ENCODE peak calls at places on chromosomes 12 and 14, in four cellular contexts. E is left ventricle myocardium inferior, U is lower lobe of right lung, W is AG09309. R is an unnamed sample.

GRCh38 chr14:29321646-29322045 is 555.1 kb downstream of the FOXG1 start:
- DNase-seq in E (no peak), U (no peak), W (peak), R (peak)

GRCh38 chr12:48182659-48183058 is 785 bp upstream of the CCDC184 start:
- DNase-seq in U (no peak), E (no peak), W (no peak), R (no peak)

GRCh38 chr12:100956311-100956852 is 161.8 kb downstream of the ANO4 start:
- DNase-seq in E (no peak), U (no peak), W (no peak), R (no peak)

GRCh38 chr12:98635657-98636323 is 8.8 kb downstream of the IKBIP start:
- DNase-seq in W (peak), U (no peak), E (no peak), R (peak)

GRCh38 chr12:6950401-6950801 is 755 bp upstream of the PTPN6 start:
- DNase-seq in U (peak), W (no peak), E (no peak), R (no peak)

GRCh38 chr14:60514378-60515243 is 5.7 kb downstream of the SIX6 start:
- DNase-seq in E (no peak), W (no peak), U (no peak), R (no peak)

GRCh38 chr12:66598081-66598480 is 80.8 kb downstream of the GRIP1 start:
- DNase-seq in E (no peak), U (no peak), W (no peak), R (no peak)

GRCh38 chr12:86044396-86044795 is 170.3 kb downstream of the NTS start:
- DNase-seq in U (no peak), E (no peak), W (no peak), R (no peak)

GRCh38 chr12:1797991-1798733 is 22.2 kb upstream of the LRTM2 start:
- DNase-seq in E (no peak), U (peak), W (no peak), R (no peak)

GRCh38 chr12:132143328-132144071 is 619 bp downstream of the DDX51 start:
- DNase-seq in W (no peak), E (no peak), U (no peak), R (no peak)

GRCh38 chr14:93014038-93015023 is 91.4 kb downstream of the CHGA start:
- DNase-seq in E (no peak), U (no peak), W (no peak), R (no peak)
- TF ChIP-seq CTCF in E (no peak), U (no peak), W (no peak), R (no peak)

GRCh38 chr14:49769581-49770211 is 1.7 kb downstream of the KLHDC2 start:
- DNase-seq in U (peak), W (no peak), E (no peak), R (no peak)

GRCh38 chr14:49769171-49769570 is 1.2 kb downstream of the KLHDC2 start:
- DNase-seq in U (no peak), W (no peak), E (no peak), R (peak)

GRCh38 chr14:49770212-49770817 is 2.4 kb downstream of the KLHDC2 start:
- DNase-seq in U (no peak), E (no peak), W (no peak), R (no peak)

GRCh38 chr14:49778421-49778820 is 10.5 kb downstream of the KLHDC2 start:
- DNase-seq in E (no peak), U (no peak), W (no peak), R (no peak)

GRCh38 chr14:49774111-49774510 is 6.2 kb downstream of the KLHDC2 start:
- DNase-seq in U (no peak), W (no peak), E (no peak), R (peak)
- TF ChIP-seq CTCF in U (no peak), W (no peak), E (no peak), R (no peak)

GRCh38 chr14:94181835-94182234 is 7.7 kb downstream of the PPP4R4 start:
- DNase-seq in U (no peak), W (no peak), E (no peak), R (no peak)

GRCh38 chr14:94177806-94178205 is 3.7 kb downstream of the PPP4R4 start:
- DNase-seq in U (no peak), E (no peak), W (no peak), R (no peak)

GRCh38 chr14:94176808-94177207 is 2.7 kb downstream of the PPP4R4 start:
- DNase-seq in E (no peak), W (no peak), U (no peak), R (no peak)

GRCh38 chr14:94179244-94179643 is 5.1 kb downstream of the PPP4R4 start:
- DNase-seq in U (no peak), W (no peak), E (no peak), R (no peak)

GRCh38 chr14:94180655-94181271 is 6.6 kb downstream of the PPP4R4 start:
- DNase-seq in W (no peak), U (no peak), E (no peak), R (peak)
- TF ChIP-seq CTCF in W (peak), U (peak), E (peak), R (peak)

GRCh38 chr14:56117765-56118610 is at the start of gene PELI2:
- DNase-seq in W (no peak), E (peak), U (peak), R (peak)

GRCh38 chr14:56118611-56119181 is 485 bp downstream of the PELI2 start:
- DNase-seq in U (peak), E (peak), W (no peak), R (no peak)

GRCh38 chr14:56120091-56120632 is 2.0 kb downstream of the PELI2 start:
- DNase-seq in W (no peak), E (no peak), U (no peak), R (peak)

GRCh38 chr14:56121786-56122185 is 3.6 kb downstream of the PELI2 start:
- DNase-seq in W (no peak), U (no peak), E (no peak), R (no peak)

GRCh38 chr14:56119221-56119967 is 1.2 kb downstream of the PELI2 start:
- DNase-seq in U (peak), E (peak), W (no peak), R (no peak)
- TF ChIP-seq CTCF in U (no peak), E (no peak), W (no peak), R (no peak)

DNA sequence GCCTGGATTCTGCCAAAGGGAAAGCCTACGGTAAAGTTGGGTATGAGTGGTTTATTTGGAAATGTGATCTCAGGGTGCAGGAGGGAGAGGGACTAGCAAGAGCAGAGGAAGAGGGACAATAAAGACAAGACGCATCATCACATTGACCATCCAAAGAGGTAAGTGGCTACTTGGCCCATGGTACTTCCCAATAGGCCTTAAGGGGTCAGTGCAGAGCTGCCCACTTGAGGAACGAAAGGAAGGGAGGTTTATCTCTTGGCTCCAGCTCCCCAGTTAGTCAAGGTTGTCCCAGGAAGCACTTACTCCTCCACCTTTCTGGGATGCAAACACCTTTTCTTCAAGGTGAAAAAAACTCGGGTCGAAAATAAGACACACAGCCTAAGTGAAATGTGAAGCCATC is 323.9 kb downstream of the TMEM132D start:
- DNase-seq in U (no peak), W (no peak), E (no peak), R (no peak)
- TF ChIP-seq CTCF in U (no peak), W (no peak), E (no peak), R (no peak)

GRCh38 chr14:49955013-49955412 is 62.1 kb downstream of the ARF6 start:
- DNase-seq in U (no peak), W (no peak), E (no peak), R (no peak)

GRCh38 chr14:49957089-49957852 is 64.4 kb downstream of the ARF6 start:
- DNase-seq in E (no peak), U (no peak), W (no peak), R (no peak)

GRCh38 chr14:49953196-49953595 is 60.3 kb downstream of the ARF6 start:
- DNase-seq in E (no peak), W (no peak), U (no peak), R (no peak)

GRCh38 chr14:49951946-49952345 is 59.1 kb downstream of the ARF6 start:
- DNase-seq in U (no peak), W (no peak), E (no peak), R (no peak)

GRCh38 chr14:49954171-49954631 is 61.3 kb downstream of the ARF6 start:
- DNase-seq in W (no peak), U (peak), E (no peak), R (peak)
- TF ChIP-seq CTCF in W (no peak), U (no peak), E (no peak), R (no peak)

GRCh38 chr14:57526942-57527341 is 33.3 kb upstream of the CCDC198 start:
- DNase-seq in E (no peak), U (no peak), W (no peak), R (no peak)
- TF ChIP-seq CTCF in E (no peak), U (no peak), W (no peak), R (no peak)

GRCh38 chr12:102879144-102879763 is 37.8 kb downstream of the PAH start:
- DNase-seq in U (peak), E (peak), W (peak), R (peak)
- TF ChIP-seq CTCF in U (peak), E (peak), W (peak), R (peak)

GRCh38 chr12:19458733-19459132 is 19.4 kb downstream of the AEBP2 start:
- DNase-seq in E (no peak), U (no peak), W (no peak), R (no peak)
- TF ChIP-seq CTCF in E (no peak), U (no peak), W (no peak), R (no peak)

R was measured in HFFc6.